ENCODE peak calls at places on chromosome 21, in eight cellular contexts. One of them, this sample, is unnamed.

GRCh38 chr21:26920055-26920454 is 46.8 kb downstream of the ADAMTS5 start:
- DNase-seq in activated CD4-positive, alpha-beta T cell treated with anti-CD3 and anti-CD28 coated beads, Interleukin-2, amount 50 U/mL, for 4 hours: no peak
- DNase-seq in endothelial cell: no peak
- DNase-seq in WTC11: no peak
- DNase-seq in hepatic stellate cell: no peak
- DNase-seq in activated CD8-positive, alpha-beta T cell treated with anti-CD3 and anti-CD28 coated beads for 36 hours: no peak
- DNase-seq in stimulated activated CD8-positive, alpha-beta memory T cell treated with anti-CD3 and anti-CD28 coated beads, Interleukin-7, amount 100 ng/mL, for 1 hour: no peak
- DNase-seq in RPMI7951: no peak
- DNase-seq in this sample: no peak

GRCh38 chr21:40404319-40404906 is 442.5 kb downstream of the DSCAM start:
- DNase-seq in WTC11: no peak
- DNase-seq in hepatic stellate cell: no peak
- DNase-seq in activated CD4-positive, alpha-beta T cell treated with anti-CD3 and anti-CD28 coated beads, Interleukin-2, amount 50 U/mL, for 4 hours: no peak
- DNase-seq in stimulated activated CD8-positive, alpha-beta memory T cell treated with anti-CD3 and anti-CD28 coated beads, Interleukin-7, amount 100 ng/mL, for 1 hour: no peak
- DNase-seq in activated CD8-positive, alpha-beta T cell treated with anti-CD3 and anti-CD28 coated beads for 36 hours: no peak
- DNase-seq in RPMI7951: no peak
- DNase-seq in endothelial cell: no peak
- DNase-seq in this sample: peak; percentile 82

GRCh38 chr21:34819357-34819999 is 150.7 kb downstream of the CLIC6 start:
- DNase-seq in activated CD8-positive, alpha-beta T cell treated with anti-CD3 and anti-CD28 coated beads for 36 hours: no peak
- DNase-seq in activated CD4-positive, alpha-beta T cell treated with anti-CD3 and anti-CD28 coated beads, Interleukin-2, amount 50 U/mL, for 4 hours: no peak
- DNase-seq in stimulated activated CD8-positive, alpha-beta memory T cell treated with anti-CD3 and anti-CD28 coated beads, Interleukin-7, amount 100 ng/mL, for 1 hour: no peak
- DNase-seq in endothelial cell: no peak
- DNase-seq in hepatic stellate cell: no peak
- DNase-seq in WTC11: no peak
- DNase-seq in RPMI7951: no peak
- DNase-seq in this sample: no peak

GRCh38 chr21:44520326-44521300 is 19.4 kb downstream of the KRTAP10-1 start:
- DNase-seq in hepatic stellate cell: no peak
- DNase-seq in WTC11: peak; percentile 11
- DNase-seq in RPMI7951: no peak
- DNase-seq in endothelial cell: no peak
- DNase-seq in activated CD4-positive, alpha-beta T cell treated with anti-CD3 and anti-CD28 coated beads, Interleukin-2, amount 50 U/mL, for 4 hours: no peak
- DNase-seq in activated CD8-positive, alpha-beta T cell treated with anti-CD3 and anti-CD28 coated beads for 36 hours: no peak
- DNase-seq in stimulated activated CD8-positive, alpha-beta memory T cell treated with anti-CD3 and anti-CD28 coated beads, Interleukin-7, amount 100 ng/mL, for 1 hour: no peak
- DNase-seq in this sample: no peak

GRCh38 chr21:43770066-43770655 is 5.9 kb downstream of the CSTB start:
- DNase-seq in hepatic stellate cell: no peak
- DNase-seq in activated CD4-positive, alpha-beta T cell treated with anti-CD3 and anti-CD28 coated beads, Interleukin-2, amount 50 U/mL, for 4 hours: no peak
- DNase-seq in activated CD8-positive, alpha-beta T cell treated with anti-CD3 and anti-CD28 coated beads for 36 hours: no peak
- DNase-seq in RPMI7951: no peak
- DNase-seq in endothelial cell: no peak
- DNase-seq in stimulated activated CD8-positive, alpha-beta memory T cell treated with anti-CD3 and anti-CD28 coated beads, Interleukin-7, amount 100 ng/mL, for 1 hour: no peak
- DNase-seq in WTC11: no peak
- DNase-seq in this sample: no peak

GRCh38 chr21:31576428-31576827 is 83.1 kb upstream of the SOD1 start:
- DNase-seq in activated CD4-positive, alpha-beta T cell treated with anti-CD3 and anti-CD28 coated beads, Interleukin-2, amount 50 U/mL, for 4 hours: no peak
- DNase-seq in stimulated activated CD8-positive, alpha-beta memory T cell treated with anti-CD3 and anti-CD28 coated beads, Interleukin-7, amount 100 ng/mL, for 1 hour: no peak
- DNase-seq in WTC11: no peak
- DNase-seq in hepatic stellate cell: no peak
- DNase-seq in RPMI7951: peak; percentile 43
- DNase-seq in activated CD8-positive, alpha-beta T cell treated with anti-CD3 and anti-CD28 coated beads for 36 hours: no peak
- DNase-seq in endothelial cell: no peak
- DNase-seq in this sample: no peak

GRCh38 chr21:32248616-32249550 is 30.0 kb downstream of the MIS18A start:
- DNase-seq in WTC11: no peak
- DNase-seq in hepatic stellate cell: no peak
- DNase-seq in stimulated activated CD8-positive, alpha-beta memory T cell treated with anti-CD3 and anti-CD28 coated beads, Interleukin-7, amount 100 ng/mL, for 1 hour: no peak
- DNase-seq in activated CD8-positive, alpha-beta T cell treated with anti-CD3 and anti-CD28 coated beads for 36 hours: no peak
- DNase-seq in endothelial cell: no peak
- DNase-seq in activated CD4-positive, alpha-beta T cell treated with anti-CD3 and anti-CD28 coated beads, Interleukin-2, amount 50 U/mL, for 4 hours: no peak
- DNase-seq in RPMI7951: no peak
- DNase-seq in this sample: peak; percentile 40

GRCh38 chr21:45670731-45671130 is 27.2 kb downstream of the PCBP3 start:
- DNase-seq in hepatic stellate cell: no peak
- DNase-seq in activated CD8-positive, alpha-beta T cell treated with anti-CD3 and anti-CD28 coated beads for 36 hours: no peak
- DNase-seq in activated CD4-positive, alpha-beta T cell treated with anti-CD3 and anti-CD28 coated beads, Interleukin-2, amount 50 U/mL, for 4 hours: no peak
- DNase-seq in endothelial cell: no peak
- DNase-seq in WTC11: no peak
- DNase-seq in stimulated activated CD8-positive, alpha-beta memory T cell treated with anti-CD3 and anti-CD28 coated beads, Interleukin-7, amount 100 ng/mL, for 1 hour: no peak
- DNase-seq in RPMI7951: no peak
- DNase-seq in this sample: no peak

GRCh38 chr21:39114871-39115658 is 68.2 kb downstream of the PSMG1 start:
- DNase-seq in activated CD8-positive, alpha-beta T cell treated with anti-CD3 and anti-CD28 coated beads for 36 hours: no peak
- DNase-seq in hepatic stellate cell: peak; percentile 45
- DNase-seq in RPMI7951: peak; percentile 34
- DNase-seq in stimulated activated CD8-positive, alpha-beta memory T cell treated with anti-CD3 and anti-CD28 coated beads, Interleukin-7, amount 100 ng/mL, for 1 hour: no peak
- DNase-seq in activated CD4-positive, alpha-beta T cell treated with anti-CD3 and anti-CD28 coated beads, Interleukin-2, amount 50 U/mL, for 4 hours: no peak
- DNase-seq in endothelial cell: no peak
- DNase-seq in WTC11: no peak
- DNase-seq in this sample: no peak

GRCh38 chr21:44299458-44300261 is at the start of gene PFKL:
- DNase-seq in RPMI7951: peak; percentile 84
- DNase-seq in WTC11: peak; percentile 60
- DNase-seq in endothelial cell: peak; percentile 67
- DNase-seq in hepatic stellate cell: peak; percentile 94
- DNase-seq in activated CD4-positive, alpha-beta T cell treated with anti-CD3 and anti-CD28 coated beads, Interleukin-2, amount 50 U/mL, for 4 hours: peak; percentile 27
- DNase-seq in activated CD8-positive, alpha-beta T cell treated with anti-CD3 and anti-CD28 coated beads for 36 hours: peak; percentile 84
- DNase-seq in stimulated activated CD8-positive, alpha-beta memory T cell treated with anti-CD3 and anti-CD28 coated beads, Interleukin-7, amount 100 ng/mL, for 1 hour: peak; percentile 20
- DNase-seq in this sample: no peak

GRCh38 chr21:38661296-38662223 is 144.2 kb upstream of the ETS2 start:
- DNase-seq in stimulated activated CD8-positive, alpha-beta memory T cell treated with anti-CD3 and anti-CD28 coated beads, Interleukin-7, amount 100 ng/mL, for 1 hour: no peak
- DNase-seq in activated CD8-positive, alpha-beta T cell treated with anti-CD3 and anti-CD28 coated beads for 36 hours: peak; percentile 9
- DNase-seq in activated CD4-positive, alpha-beta T cell treated with anti-CD3 and anti-CD28 coated beads, Interleukin-2, amount 50 U/mL, for 4 hours: no peak
- DNase-seq in endothelial cell: peak; percentile 34
- DNase-seq in hepatic stellate cell: peak; percentile 75
- DNase-seq in RPMI7951: peak; percentile 33
- DNase-seq in WTC11: peak; percentile 46
- DNase-seq in this sample: no peak

GRCh38 chr21:36729301-36729970 is 30.5 kb downstream of the SIM2 start:
- DNase-seq in stimulated activated CD8-positive, alpha-beta memory T cell treated with anti-CD3 and anti-CD28 coated beads, Interleukin-7, amount 100 ng/mL, for 1 hour: no peak
- DNase-seq in endothelial cell: no peak
- DNase-seq in activated CD4-positive, alpha-beta T cell treated with anti-CD3 and anti-CD28 coated beads, Interleukin-2, amount 50 U/mL, for 4 hours: no peak
- DNase-seq in RPMI7951: no peak
- DNase-seq in activated CD8-positive, alpha-beta T cell treated with anti-CD3 and anti-CD28 coated beads for 36 hours: no peak
- DNase-seq in hepatic stellate cell: no peak
- DNase-seq in WTC11: no peak
- DNase-seq in this sample: no peak

GRCh38 chr21:33761104-33762036 is 119.1 kb downstream of the ITSN1 start:
- DNase-seq in RPMI7951: peak; percentile 96
- DNase-seq in WTC11: no peak
- DNase-seq in stimulated activated CD8-positive, alpha-beta memory T cell treated with anti-CD3 and anti-CD28 coated beads, Interleukin-7, amount 100 ng/mL, for 1 hour: no peak
- DNase-seq in endothelial cell: peak; percentile 14
- DNase-seq in hepatic stellate cell: peak; percentile 78
- DNase-seq in activated CD8-positive, alpha-beta T cell treated with anti-CD3 and anti-CD28 coated beads for 36 hours: no peak
- DNase-seq in activated CD4-positive, alpha-beta T cell treated with anti-CD3 and anti-CD28 coated beads, Interleukin-2, amount 50 U/mL, for 4 hours: no peak
- DNase-seq in this sample: no peak

GRCh38 chr21:41957991-41958766 is 4.4 kb upstream of the C2CD2 start:
- DNase-seq in WTC11: no peak
- DNase-seq in activated CD8-positive, alpha-beta T cell treated with anti-CD3 and anti-CD28 coated beads for 36 hours: no peak
- DNase-seq in RPMI7951: peak; percentile 98
- DNase-seq in endothelial cell: no peak
- DNase-seq in activated CD4-positive, alpha-beta T cell treated with anti-CD3 and anti-CD28 coated beads, Interleukin-2, amount 50 U/mL, for 4 hours: no peak
- DNase-seq in stimulated activated CD8-positive, alpha-beta memory T cell treated with anti-CD3 and anti-CD28 coated beads, Interleukin-7, amount 100 ng/mL, for 1 hour: no peak
- DNase-seq in hepatic stellate cell: peak; percentile 91
- DNase-seq in this sample: no peak

GRCh38 chr21:39088831-39089380 is 94.3 kb downstream of the PSMG1 start:
- DNase-seq in WTC11: no peak
- DNase-seq in RPMI7951: peak; percentile 61
- DNase-seq in stimulated activated CD8-positive, alpha-beta memory T cell treated with anti-CD3 and anti-CD28 coated beads, Interleukin-7, amount 100 ng/mL, for 1 hour: no peak
- DNase-seq in activated CD4-positive, alpha-beta T cell treated with anti-CD3 and anti-CD28 coated beads, Interleukin-2, amount 50 U/mL, for 4 hours: no peak
- DNase-seq in activated CD8-positive, alpha-beta T cell treated with anti-CD3 and anti-CD28 coated beads for 36 hours: peak; percentile 19
- DNase-seq in endothelial cell: no peak
- DNase-seq in hepatic stellate cell: no peak
- DNase-seq in this sample: no peak

GRCh38 chr21:42833859-42834729 is 45.2 kb downstream of the WDR4 start:
- DNase-seq in endothelial cell: no peak
- DNase-seq in activated CD4-positive, alpha-beta T cell treated with anti-CD3 and anti-CD28 coated beads, Interleukin-2, amount 50 U/mL, for 4 hours: no peak
- DNase-seq in WTC11: no peak
- DNase-seq in activated CD8-positive, alpha-beta T cell treated with anti-CD3 and anti-CD28 coated beads for 36 hours: no peak
- DNase-seq in hepatic stellate cell: no peak
- DNase-seq in RPMI7951: no peak
- DNase-seq in stimulated activated CD8-positive, alpha-beta memory T cell treated with anti-CD3 and anti-CD28 coated beads, Interleukin-7, amount 100 ng/mL, for 1 hour: no peak
- DNase-seq in this sample: no peak

GRCh38 chr21:29771491-29772066 is 168.2 kb downstream of the GRIK1 start:
- DNase-seq in WTC11: no peak
- DNase-seq in activated CD4-positive, alpha-beta T cell treated with anti-CD3 and anti-CD28 coated beads, Interleukin-2, amount 50 U/mL, for 4 hours: no peak
- DNase-seq in stimulated activated CD8-positive, alpha-beta memory T cell treated with anti-CD3 and anti-CD28 coated beads, Interleukin-7, amount 100 ng/mL, for 1 hour: no peak
- DNase-seq in RPMI7951: no peak
- DNase-seq in hepatic stellate cell: no peak
- DNase-seq in activated CD8-positive, alpha-beta T cell treated with anti-CD3 and anti-CD28 coated beads for 36 hours: no peak
- DNase-seq in endothelial cell: no peak
- DNase-seq in this sample: no peak

GRCh38 chr21:38905751-38906150 is 100.0 kb downstream of the ETS2 start:
- DNase-seq in RPMI7951: no peak
- DNase-seq in endothelial cell: no peak
- DNase-seq in stimulated activated CD8-positive, alpha-beta memory T cell treated with anti-CD3 and anti-CD28 coated beads, Interleukin-7, amount 100 ng/mL, for 1 hour: no peak
- DNase-seq in activated CD8-positive, alpha-beta T cell treated with anti-CD3 and anti-CD28 coated beads for 36 hours: no peak
- DNase-seq in hepatic stellate cell: no peak
- DNase-seq in WTC11: no peak
- DNase-seq in activated CD4-positive, alpha-beta T cell treated with anti-CD3 and anti-CD28 coated beads, Interleukin-2, amount 50 U/mL, for 4 hours: no peak
- DNase-seq in this sample: no peak

GRCh38 chr21:42376338-42376982 is 10.1 kb upstream of the TFF1 start:
- DNase-seq in activated CD4-positive, alpha-beta T cell treated with anti-CD3 and anti-CD28 coated beads, Interleukin-2, amount 50 U/mL, for 4 hours: no peak
- DNase-seq in hepatic stellate cell: no peak
- DNase-seq in RPMI7951: no peak
- DNase-seq in endothelial cell: no peak
- DNase-seq in stimulated activated CD8-positive, alpha-beta memory T cell treated with anti-CD3 and anti-CD28 coated beads, Interleukin-7, amount 100 ng/mL, for 1 hour: no peak
- DNase-seq in WTC11: peak; percentile 38
- DNase-seq in activated CD8-positive, alpha-beta T cell treated with anti-CD3 and anti-CD28 coated beads for 36 hours: no peak
- DNase-seq in this sample: no peak

GRCh38 chr21:29721964-29722363 is 217.8 kb downstream of the GRIK1 start:
- DNase-seq in activated CD4-positive, alpha-beta T cell treated with anti-CD3 and anti-CD28 coated beads, Interleukin-2, amount 50 U/mL, for 4 hours: no peak
- DNase-seq in endothelial cell: no peak
- DNase-seq in stimulated activated CD8-positive, alpha-beta memory T cell treated with anti-CD3 and anti-CD28 coated beads, Interleukin-7, amount 100 ng/mL, for 1 hour: no peak
- DNase-seq in RPMI7951: no peak
- DNase-seq in hepatic stellate cell: no peak
- DNase-seq in activated CD8-positive, alpha-beta T cell treated with anti-CD3 and anti-CD28 coated beads for 36 hours: no peak
- DNase-seq in WTC11: no peak
- DNase-seq in this sample: no peak

GRCh38 chr21:44087426-44088400 is 19.5 kb upstream of the PWP2 start:
- DNase-seq in RPMI7951: no peak
- DNase-seq in activated CD8-positive, alpha-beta T cell treated with anti-CD3 and anti-CD28 coated beads for 36 hours: peak; percentile 38
- DNase-seq in WTC11: no peak
- DNase-seq in hepatic stellate cell: no peak
- DNase-seq in activated CD4-positive, alpha-beta T cell treated with anti-CD3 and anti-CD28 coated beads, Interleukin-2, amount 50 U/mL, for 4 hours: no peak
- DNase-seq in endothelial cell: no peak
- DNase-seq in stimulated activated CD8-positive, alpha-beta memory T cell treated with anti-CD3 and anti-CD28 coated beads, Interleukin-7, amount 100 ng/mL, for 1 hour: no peak
- DNase-seq in this sample: no peak

GRCh38 chr21:37983336-37984095 is 67.3 kb upstream of the KCNJ6 start:
- DNase-seq in WTC11: no peak
- DNase-seq in endothelial cell: no peak
- DNase-seq in RPMI7951: peak; percentile 32
- DNase-seq in stimulated activated CD8-positive, alpha-beta memory T cell treated with anti-CD3 and anti-CD28 coated beads, Interleukin-7, amount 100 ng/mL, for 1 hour: no peak
- DNase-seq in activated CD4-positive, alpha-beta T cell treated with anti-CD3 and anti-CD28 coated beads, Interleukin-2, amount 50 U/mL, for 4 hours: no peak
- DNase-seq in activated CD8-positive, alpha-beta T cell treated with anti-CD3 and anti-CD28 coated beads for 36 hours: no peak
- DNase-seq in hepatic stellate cell: no peak
- DNase-seq in this sample: no peak

GRCh38 chr21:46667191-46667734 is 31.8 kb downstream of the PRMT2 start:
- DNase-seq in WTC11: peak; percentile 55
- DNase-seq in endothelial cell: no peak
- DNase-seq in stimulated activated CD8-positive, alpha-beta memory T cell treated with anti-CD3 and anti-CD28 coated beads, Interleukin-7, amount 100 ng/mL, for 1 hour: no peak
- DNase-seq in activated CD4-positive, alpha-beta T cell treated with anti-CD3 and anti-CD28 coated beads, Interleukin-2, amount 50 U/mL, for 4 hours: no peak
- DNase-seq in hepatic stellate cell: peak; percentile 32
- DNase-seq in RPMI7951: peak; percentile 19
- DNase-seq in activated CD8-positive, alpha-beta T cell treated with anti-CD3 and anti-CD28 coated beads for 36 hours: peak; percentile 42
- DNase-seq in this sample: no peak

GRCh38 chr21:45366931-45367401 is 38.0 kb upstream of the COL18A1 start:
- DNase-seq in stimulated activated CD8-positive, alpha-beta memory T cell treated with anti-CD3 and anti-CD28 coated beads, Interleukin-7, amount 100 ng/mL, for 1 hour: no peak
- DNase-seq in RPMI7951: peak; percentile 98
- DNase-seq in activated CD4-positive, alpha-beta T cell treated with anti-CD3 and anti-CD28 coated beads, Interleukin-2, amount 50 U/mL, for 4 hours: no peak
- DNase-seq in endothelial cell: no peak
- DNase-seq in hepatic stellate cell: peak; percentile 100
- DNase-seq in activated CD8-positive, alpha-beta T cell treated with anti-CD3 and anti-CD28 coated beads for 36 hours: no peak
- DNase-seq in WTC11: no peak
- DNase-seq in this sample: no peak

GRCh38 chr21:44887126-44887806 is 13.8 kb upstream of the PTTG1IP start:
- DNase-seq in activated CD8-positive, alpha-beta T cell treated with anti-CD3 and anti-CD28 coated beads for 36 hours: no peak
- DNase-seq in activated CD4-positive, alpha-beta T cell treated with anti-CD3 and anti-CD28 coated beads, Interleukin-2, amount 50 U/mL, for 4 hours: no peak
- DNase-seq in endothelial cell: no peak
- DNase-seq in hepatic stellate cell: no peak
- DNase-seq in RPMI7951: no peak
- DNase-seq in WTC11: no peak
- DNase-seq in stimulated activated CD8-positive, alpha-beta memory T cell treated with anti-CD3 and anti-CD28 coated beads, Interleukin-7, amount 100 ng/mL, for 1 hour: no peak
- DNase-seq in this sample: no peak

GRCh38 chr21:14046401-14046800 is 164.4 kb downstream of the LIPI start:
- DNase-seq in hepatic stellate cell: peak; percentile 4
- DNase-seq in activated CD8-positive, alpha-beta T cell treated with anti-CD3 and anti-CD28 coated beads for 36 hours: no peak
- DNase-seq in WTC11: no peak
- DNase-seq in activated CD4-positive, alpha-beta T cell treated with anti-CD3 and anti-CD28 coated beads, Interleukin-2, amount 50 U/mL, for 4 hours: no peak
- DNase-seq in stimulated activated CD8-positive, alpha-beta memory T cell treated with anti-CD3 and anti-CD28 coated beads, Interleukin-7, amount 100 ng/mL, for 1 hour: no peak
- DNase-seq in endothelial cell: no peak
- DNase-seq in RPMI7951: no peak
- DNase-seq in this sample: no peak

This sample was measured in NCI-H748 treated with DMSO at 0.1 percent for 48 hours.